ENCODE peak calls at places on chromosomes 13 and 19, in five cellular contexts. S, H, B, G and K are unnamed samples. For H3K36me3, the result is how much of the 10 kb centered on the place peaks cover.

GRCh38 chr13:89748716-89749115 is 1598.8 kb upstream of the MIR17HG start:
- DNase-seq in H (no peak), B (no peak), G (no peak), S (no peak), K (no peak)

GRCh38 chr19:49987159-49987698 is 26.3 kb upstream of the SIGLEC11 start:
- DNase-seq in B (peak), S (peak), H (peak), G (peak), K (peak)

GRCh38 chr19:33763661-33764343 is 32.9 kb upstream of the KCTD15 start:
- DNase-seq in H (no peak), G (no peak), B (no peak), S (no peak), K (peak)

GRCh38 chr13:75318138-75318833 is 163.7 kb downstream of the TBC1D4 start:
- DNase-seq in B (no peak), G (no peak), H (no peak), S (no peak), K (no peak)

GRCh38 chr19:36605839-36606478 is 846 bp downstream of the ZNF382 start:
- DNase-seq in G (no peak), B (no peak), S (no peak), H (no peak), K (no peak)

GRCh38 chr13:40652588-40652940 is 13.9 kb downstream of the FOXO1 start:
- DNase-seq in S (no peak), B (no peak), H (no peak), G (no peak), K (no peak)

GRCh38 chr13:73717632-73718031 is 416.6 kb downstream of the KLF12 start:
- DNase-seq in G (no peak), B (no peak), S (peak), H (peak), K (no peak)

GRCh38 chr19:49884109-49884508 is 6.6 kb downstream of the TBC1D17 start:
- DNase-seq in S (no peak), G (no peak), B (no peak), H (no peak), K (no peak)

GRCh38 chr13:106797081-106797640 is 229.2 kb upstream of the ARGLU1 start:
- DNase-seq in G (no peak), H (no peak), S (no peak), B (no peak), K (no peak)

GRCh38 chr13:32265726-32266125 is 49.4 kb downstream of the ZAR1L start:
- DNase-seq in B (no peak), S (no peak), G (no peak), H (no peak), K (no peak)

GRCh38 chr13:32272021-32272695 is 43.0 kb downstream of the ZAR1L start:
- DNase-seq in B (peak), G (no peak), H (no peak), S (no peak), K (peak)

GRCh38 chr13:32266130-32266529 is 49.0 kb downstream of the ZAR1L start:
- DNase-seq in G (no peak), H (no peak), S (no peak), B (no peak), K (no peak)

GRCh38 chr13:32264407-32264806 is 50.8 kb downstream of the ZAR1L start:
- DNase-seq in S (peak), B (no peak), H (peak), G (no peak), K (no peak)

DNA sequence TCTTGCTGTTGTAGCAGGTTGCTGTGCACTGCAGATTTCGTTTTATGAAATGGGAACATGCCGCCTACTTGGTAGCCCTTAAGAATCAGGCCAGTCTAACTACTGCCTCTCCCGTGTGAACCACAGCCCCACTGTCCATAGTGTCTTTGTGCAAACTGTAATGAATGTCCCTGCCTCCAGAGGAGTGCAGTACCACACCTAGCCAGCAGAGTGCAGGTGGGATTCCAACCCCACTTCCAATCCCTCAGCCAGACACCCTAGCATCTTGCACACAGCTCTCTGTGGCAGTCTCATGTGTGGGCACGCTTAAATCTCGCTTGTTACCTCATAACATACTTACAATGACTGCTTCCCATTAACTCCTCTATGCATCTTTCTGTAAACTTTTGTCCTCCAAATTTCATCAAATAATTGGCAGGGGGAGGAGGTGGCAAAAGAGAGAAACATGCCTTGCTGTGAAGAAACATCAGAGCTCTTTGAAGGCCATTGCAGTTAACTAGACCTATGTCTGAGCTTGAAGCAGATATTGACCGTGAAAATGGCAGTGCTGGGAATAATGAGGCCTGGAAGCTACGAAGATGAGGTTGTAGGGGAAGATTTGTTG is 47.2 kb downstream of the ZAR1L start:
- DNase-seq in G (peak), B (no peak), S (no peak), H (no peak), K (no peak)
- TF ChIP-seq CTCF in G (peak), B (peak), S (peak), H (peak), K (peak)

DNA sequence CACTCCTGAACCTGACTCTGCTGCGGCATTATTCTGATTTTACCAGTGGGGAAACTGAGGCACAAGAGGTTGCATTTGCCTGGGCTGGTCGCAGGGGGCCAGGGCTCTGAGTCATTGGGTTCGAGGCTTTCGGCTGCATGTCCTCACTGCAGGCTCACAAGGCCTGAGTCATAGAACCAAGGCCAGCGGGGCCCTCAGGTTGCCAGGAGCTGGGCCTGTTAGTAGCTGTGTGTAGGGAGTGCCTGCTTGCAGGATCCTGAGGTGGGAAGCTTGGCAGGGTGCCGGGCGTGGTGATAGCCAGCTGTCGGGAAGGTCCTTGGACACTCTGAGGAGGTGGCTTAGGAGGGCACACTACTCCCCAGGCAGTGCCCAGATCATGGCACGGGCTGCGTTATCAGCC is 21.6 kb upstream of the F2RL3 start:
- DNase-seq in H (no peak), S (no peak), G (no peak), B (no peak), K (peak)
- H3K36me3 ChIP-seq in H (under half), S (half or more), G (under half), B (under half), K (half or more)

GRCh38 chr19:11356676-11357550 is 1.7 kb downstream of the PLPPR2 start:
- DNase-seq in S (no peak), G (no peak), H (no peak), B (no peak), K (peak)

GRCh38 chr19:11355160-11356073 is at the start of gene PLPPR2:
- DNase-seq in S (peak), G (peak), H (peak), B (peak), K (peak)

GRCh38 chr19:11361037-11361770 is 6.0 kb downstream of the PLPPR2 start:
- DNase-seq in S (no peak), G (no peak), B (no peak), H (no peak), K (peak)

GRCh38 chr19:11359421-11359820 is 4.2 kb downstream of the PLPPR2 start:
- DNase-seq in B (peak), H (no peak), S (no peak), G (no peak), K (peak)

GRCh38 chr19:11356074-11356397 is 804 bp downstream of the PLPPR2 start:
- DNase-seq in G (no peak), B (no peak), S (no peak), H (no peak), K (peak)
- H3K4me2 ChIP-seq in G (peak), B (peak), S (peak), H (peak), K (peak)

DNA sequence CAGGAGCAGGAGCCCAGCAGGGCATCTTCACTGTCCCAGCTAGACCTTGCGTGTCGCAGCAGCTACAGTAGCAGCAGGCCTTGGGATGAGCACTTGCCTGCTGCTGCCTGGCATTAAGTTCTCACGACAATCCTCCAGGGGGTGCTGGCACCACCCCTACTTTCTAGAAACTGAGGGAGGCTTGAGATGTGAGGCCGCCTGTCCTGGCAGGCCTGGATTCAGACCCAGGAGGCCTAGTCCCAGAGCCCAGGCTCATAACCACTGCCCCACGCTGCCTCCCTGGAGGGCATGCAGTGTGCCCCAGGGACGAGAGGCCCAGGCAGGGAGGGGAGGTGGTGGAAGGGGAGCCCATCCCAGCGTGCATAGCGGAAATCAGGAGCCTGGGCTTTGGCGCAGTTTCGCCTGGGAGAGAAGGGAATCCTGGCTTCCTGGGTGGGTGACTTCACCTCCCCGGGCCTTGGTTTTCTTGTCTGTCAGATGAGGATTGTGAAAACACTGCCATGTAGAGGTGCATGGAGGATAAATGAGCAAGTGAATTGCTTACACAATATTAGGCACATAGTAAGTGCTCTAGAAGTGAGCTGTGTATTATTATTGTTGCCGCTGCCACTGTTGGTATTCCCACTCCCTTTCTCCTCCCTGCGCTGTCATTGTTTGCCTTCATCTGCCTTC is 26.1 kb downstream of the PPP5C start:
- DNase-seq in B (no peak), H (no peak), G (no peak), S (no peak), K (no peak)
- TF ChIP-seq CTCF in B (peak), H (peak), G (peak), S (peak), K (no peak)

GRCh38 chr19:56101746-56102535 is 19.2 kb downstream of the ZNF787 start:
- DNase-seq in B (peak), G (no peak), H (no peak), S (no peak), K (peak)
- H3K36me3 ChIP-seq in B (under half), G (under half), H (under half), S (under half), K (under half)